ENCODE peak calls at places on chromosomes 5 and 9, in six cellular contexts. W, F, O, J, C and X are unnamed samples.

GRCh38 chr5:129377504-129377903 is 82.6 kb upstream of the ADAMTS19 start:
- DNase-seq in W (no peak), F (no peak), O (no peak), J (no peak), C (no peak), X (no peak)

GRCh38 chr9:136759436-136760325 is 1.6 kb upstream of the LCN8 start:
- DNase-seq in W (no peak), F (no peak), O (no peak), J (no peak), C (no peak), X (no peak)

GRCh38 chr5:145854651-145855258 is 18.1 kb downstream of the GRXCR2 start:
- DNase-seq in W (no peak), F (no peak), O (no peak), J (peak; percentile 54), C (no peak), X (no peak)

GRCh38 chr5:68730220-68731010 is 363.4 kb upstream of the SLC30A5 start:
- DNase-seq in W (peak; percentile 79), F (no peak), O (no peak), J (peak; percentile 50), C (no peak), X (no peak)

GRCh38 chr9:108412755-108413154 is 443.0 kb downstream of the ACTL7B start:
- DNase-seq in W (no peak), F (no peak), O (no peak), J (no peak), C (no peak), X (no peak)

GRCh38 chr5:79992891-79993290 is 1.8 kb upstream of the MTX3 start:
- DNase-seq in W (no peak), F (no peak), O (no peak), J (no peak), C (no peak), X (no peak)

GRCh38 chr5:164119806-164120440 is 614.5 kb downstream of the MAT2B start:
- DNase-seq in W (no peak), F (no peak), O (no peak), J (peak; percentile 16), C (no peak), X (no peak)

GRCh38 chr5:159017787-159018186 is 81.9 kb downstream of the EBF1 start:
- DNase-seq in W (no peak), F (peak; percentile 62), O (no peak), J (peak; percentile 77), C (no peak), X (no peak)

GRCh38 chr9:125970340-125970739 is 223.2 kb downstream of the PBX3 start:
- DNase-seq in W (peak; percentile 80), F (no peak), O (no peak), J (peak; percentile 34), C (no peak), X (no peak)

GRCh38 chr5:124605516-124605915 is 140.9 kb downstream of the ZNF608 start:
- DNase-seq in W (no peak), F (peak; percentile 35), O (no peak), J (no peak), C (no peak), X (no peak)

GRCh38 chr5:92353107-92354030 is 970.3 kb upstream of the ARRDC3 start:
- DNase-seq in W (no peak), F (no peak), O (no peak), J (no peak), C (no peak), X (no peak)

GRCh38 chr5:81633916-81634315 is 117.0 kb downstream of the SSBP2 start:
- DNase-seq in W (no peak), F (no peak), O (no peak), J (no peak), C (no peak), X (no peak)

GRCh38 chr5:40915341-40915926 is 6.1 kb downstream of the C7 start:
- DNase-seq in W (no peak), F (no peak), O (no peak), J (no peak), C (no peak), X (no peak)

GRCh38 chr5:77181173-77181572 is 29.3 kb upstream of the PDE8B start:
- DNase-seq in W (peak; percentile 80), F (no peak), O (no peak), J (no peak), C (no peak), X (no peak)

GRCh38 chr9:14031015-14031414 is 282.9 kb downstream of the NFIB start:
- DNase-seq in W (no peak), F (no peak), O (no peak), J (no peak), C (no peak), X (peak; percentile 77)

GRCh38 chr9:126693428-126693931 is 79.8 kb downstream of the LMX1B start:
- DNase-seq in W (no peak), F (no peak), O (no peak), J (no peak), C (no peak), X (peak; percentile 61)

GRCh38 chr5:87383216-87383615 is 29.5 kb downstream of the CCNH start:
- DNase-seq in W (no peak), F (no peak), O (no peak), J (no peak), C (no peak), X (no peak)

GRCh38 chr5:33311893-33312292 is 128.9 kb upstream of the TARS1 start:
- DNase-seq in W (no peak), F (no peak), O (no peak), J (peak; percentile 67), C (no peak), X (no peak)

GRCh38 chr9:3906437-3907213 is 380.8 kb upstream of the RFX3 start:
- DNase-seq in W (no peak), F (no peak), O (no peak), J (peak; percentile 65), C (no peak), X (no peak)
- TF ChIP-seq CTCF in W (no peak), F (no peak), O (no peak), J (no peak), C (no peak), X (no peak)

GRCh38 chr5:131211669-131212068 is 40.9 kb downstream of the LYRM7 start:
- DNase-seq in W (no peak), F (no peak), O (no peak), J (no peak), C (no peak), X (no peak)

GRCh38 chr5:131209175-131209505 is 38.4 kb downstream of the LYRM7 start:
- DNase-seq in W (no peak), F (no peak), O (no peak), J (no peak), C (no peak), X (no peak)

GRCh38 chr5:131209506-131210191 is 38.9 kb downstream of the LYRM7 start:
- DNase-seq in W (no peak), F (no peak), O (no peak), J (no peak), C (peak; percentile 55), X (no peak)

GRCh38 chr5:131214828-131215227 is 44.1 kb downstream of the LYRM7 start:
- DNase-seq in W (no peak), F (no peak), O (no peak), J (no peak), C (no peak), X (no peak)

DNA sequence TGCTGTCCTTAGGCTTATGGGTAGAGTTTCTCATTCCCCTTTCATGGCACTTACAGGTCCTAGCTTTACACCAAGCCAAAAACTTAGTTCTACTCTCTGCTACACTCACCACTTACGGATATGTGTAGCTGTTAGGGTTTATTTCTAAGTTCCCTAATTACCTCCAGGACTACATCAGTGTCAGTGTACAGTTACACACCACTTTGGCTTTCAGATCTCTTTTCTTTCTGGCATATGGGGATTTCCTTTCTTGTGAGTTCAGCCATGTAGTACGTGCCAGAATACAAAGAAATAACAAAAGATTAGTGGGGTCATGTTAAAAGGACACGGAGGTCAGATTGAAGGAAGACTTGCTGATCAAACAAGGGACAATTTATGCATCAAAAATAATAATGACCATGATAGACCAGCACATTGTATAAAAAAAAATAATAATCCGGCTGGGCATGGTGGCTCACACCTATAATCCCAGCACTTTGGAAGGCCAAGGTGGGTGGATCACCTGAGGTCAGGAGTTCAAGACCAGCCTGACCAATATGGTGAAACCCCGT is 41.8 kb downstream of the LYRM7 start:
- DNase-seq in W (no peak), F (no peak), O (no peak), J (no peak), C (no peak), X (no peak)
- H3K27ac ChIP-seq in W (no peak overlapping the region), F (no peak overlapping the region), O (no peak overlapping the region), J (no peak overlapping the region), C (no peak overlapping the region), X (no peak overlapping the region)

DNA sequence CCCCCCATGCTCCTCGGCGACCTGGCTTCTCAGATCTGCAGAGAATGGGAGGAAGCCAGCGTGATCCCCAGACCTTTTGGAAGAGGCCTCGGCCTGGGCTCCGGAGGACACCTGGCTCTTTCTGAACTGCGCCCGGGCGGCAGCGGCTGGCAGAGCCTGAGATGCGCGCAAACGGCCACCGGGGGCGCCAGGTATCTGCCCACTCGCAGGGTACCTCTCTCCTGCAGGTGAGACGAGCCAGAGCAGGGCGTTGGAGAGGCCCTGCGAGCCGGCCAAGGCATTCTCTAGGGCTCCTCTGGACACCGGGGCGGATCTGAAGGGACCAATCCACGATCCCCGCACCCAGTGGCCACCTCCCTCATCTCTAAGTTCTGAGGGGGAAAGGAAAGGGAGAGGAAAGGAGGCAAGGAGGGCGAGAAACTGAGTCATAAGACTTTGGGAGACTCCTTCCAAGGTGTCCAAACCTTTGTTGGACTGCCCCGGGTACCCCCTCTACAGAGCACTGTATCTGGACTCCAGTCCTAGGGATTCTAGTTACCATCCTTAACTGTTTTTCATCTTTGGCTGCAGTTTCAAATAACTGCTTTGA is 55.0 kb upstream of the SLC46A2 start:
- DNase-seq in W (no peak), F (no peak), O (no peak), J (no peak), C (no peak), X (no peak)
- TF ChIP-seq CTCF in W (no peak), F (no peak), O (peak; percentile 9), J (peak; percentile 38), C (no peak), X (no peak)

GRCh38 chr5:74542477-74542876 is 98.1 kb downstream of the ENC1 start:
- DNase-seq in W (no peak), F (no peak), O (no peak), J (peak; percentile 63), C (no peak), X (no peak)
- H3K27ac ChIP-seq in W (no peak overlapping the region), F (no peak overlapping the region), O (no peak overlapping the region), J (peak overlapping the region; percentile 91), C (no peak overlapping the region), X (no peak overlapping the region)